ENCODE peak calls at places on chromosomes 13 and 19, in six cellular contexts. R is tibial artery; W is CD8-positive, alpha-beta memory T cell; N is heart right ventricle; T is thoracic aorta; Q is colonic mucosa. B is an unnamed sample.

GRCh38 chr13:34246511-34246910 is 428.6 kb downstream of the RFC3 start:
- DNase-seq in R (no peak), W (no peak), N (no peak), T (no peak), Q (no peak), B (no peak)

GRCh38 chr13:113533441-113533840 is 42.9 kb upstream of the DCUN1D2 start:
- DNase-seq in R (no peak), W (no peak), N (no peak), T (no peak), Q (no peak), B (no peak)

GRCh38 chr19:55492362-55492944 is 4.2 kb downstream of the SSC5D start:
- DNase-seq in R (no peak), W (no peak), N (no peak), T (no peak), Q (no peak), B (no peak)

GRCh38 chr13:24511019-24511823 is 1.4 kb downstream of the PARP4 start:
- DNase-seq in R (no peak), W (peak; percentile 13), N (no peak), T (no peak), Q (peak; percentile 66), B (peak; percentile 78)

GRCh38 chr13:75415720-75416119 is 66.2 kb downstream of the TBC1D4 start:
- DNase-seq in R (no peak), W (no peak), N (no peak), T (no peak), Q (no peak), B (peak; percentile 87)

GRCh38 chr13:61913183-61913582 is 497.5 kb upstream of the PCDH20 start:
- DNase-seq in R (no peak), W (no peak), N (no peak), T (no peak), Q (no peak), B (no peak)

GRCh38 chr13:47291116-47291656 is 394.3 kb upstream of the HTR2A start:
- DNase-seq in R (no peak), W (no peak), N (no peak), T (no peak), Q (no peak), B (no peak)

GRCh38 chr19:42132030-42132628 is at the start of gene POU2F2:
- DNase-seq in R (peak; percentile 56), W (peak; percentile 81), N (peak; percentile 23), T (no peak), Q (peak; percentile 55), B (no peak)

GRCh38 chr19:34482380-34483250 is 1.1 kb downstream of the WTIP start:
- DNase-seq in R (no peak), W (no peak), N (no peak), T (no peak), Q (no peak), B (peak; percentile 32)

GRCh38 chr19:51614789-51615188 is 15.4 kb downstream of the SIGLEC5 start:
- DNase-seq in R (no peak), W (no peak), N (no peak), T (no peak), Q (no peak), B (no peak)

GRCh38 chr13:39836038-39836437 is 180.6 kb downstream of the COG6 start:
- DNase-seq in R (no peak), W (no peak), N (no peak), T (no peak), Q (no peak), B (no peak)

GRCh38 chr13:30743319-30744055 is 8.1 kb downstream of the ALOX5AP start:
- DNase-seq in R (peak; percentile 78), W (no peak), N (no peak), T (peak; percentile 76), Q (peak; percentile 35), B (peak; percentile 98)

GRCh38 chr13:60112771-60113170 is 51.0 kb downstream of the DIAPH3 start:
- DNase-seq in R (no peak), W (no peak), N (no peak), T (no peak), Q (no peak), B (peak; percentile 40)

GRCh38 chr13:77509221-77509620 is 26.3 kb upstream of the SCEL start:
- DNase-seq in R (no peak), W (no peak), N (no peak), T (no peak), Q (no peak), B (peak; percentile 47)

GRCh38 chr19:51367565-51368365 is 1.0 kb downstream of the CLDND2 start:
- DNase-seq in R (peak; percentile 99), W (peak; percentile 92), N (peak; percentile 99), T (peak; percentile 99), Q (peak; percentile 100), B (peak; percentile 98)

GRCh38 chr13:50611117-50611781 is 232.2 kb downstream of the DLEU7 start:
- DNase-seq in R (no peak), W (no peak), N (no peak), T (no peak), Q (no peak), B (no peak)

GRCh38 chr19:53647350-53647749 is 15.6 kb downstream of the DPRX start:
- DNase-seq in R (no peak), W (no peak), N (no peak), T (no peak), Q (no peak), B (no peak)

GRCh38 chr19:53647792-53648191 is 16.0 kb downstream of the DPRX start:
- DNase-seq in R (no peak), W (no peak), N (no peak), T (no peak), Q (no peak), B (no peak)

GRCh38 chr19:53652476-53652875 is 20.7 kb downstream of the DPRX start:
- DNase-seq in R (no peak), W (no peak), N (no peak), T (no peak), Q (no peak), B (no peak)

GRCh38 chr19:53646144-53646543 is 14.3 kb downstream of the DPRX start:
- DNase-seq in R (no peak), W (no peak), N (no peak), T (no peak), Q (no peak), B (no peak)

GRCh38 chr19:53649746-53650593 is 18.2 kb downstream of the DPRX start:
- DNase-seq in R (no peak), W (no peak), N (no peak), T (no peak), Q (no peak), B (no peak)
- H3K4me3 ChIP-seq in R (no peak overlapping the region), W (no peak overlapping the region), N (no peak overlapping the region), T (no peak overlapping the region), Q (no peak overlapping the region), B (no peak overlapping the region)

GRCh38 chr19:1214299-1214861 is 8.8 kb downstream of the STK11 start:
- DNase-seq in R (no peak), W (no peak), N (no peak), T (no peak), Q (no peak), B (no peak)
- H3K4me3 ChIP-seq in R (peak overlapping the region; percentile 10), W (no peak overlapping the region), N (peak overlapping the region; percentile 11), T (peak overlapping the region; percentile 56), Q (no peak overlapping the region), B (no peak overlapping the region)

GRCh38 chr13:46171223-46171622 is 10.8 kb downstream of the LCP1 start:
- DNase-seq in R (no peak), W (no peak), N (no peak), T (no peak), Q (no peak), B (no peak)
- H3K4me3 ChIP-seq in R (no peak overlapping the region), W (peak overlapping the region; percentile 35), N (no peak overlapping the region), T (no peak overlapping the region), Q (no peak overlapping the region), B (no peak overlapping the region)

GRCh38 chr19:18120127-18120526 is 22.5 kb downstream of the MAST3 start:
- DNase-seq in R (no peak), W (no peak), N (no peak), T (no peak), Q (no peak), B (no peak)
- H3K4me3 ChIP-seq in R (no peak overlapping the region), W (peak overlapping the region; percentile 91), N (no peak overlapping the region), T (no peak overlapping the region), Q (no peak overlapping the region), B (no peak overlapping the region)

DNA sequence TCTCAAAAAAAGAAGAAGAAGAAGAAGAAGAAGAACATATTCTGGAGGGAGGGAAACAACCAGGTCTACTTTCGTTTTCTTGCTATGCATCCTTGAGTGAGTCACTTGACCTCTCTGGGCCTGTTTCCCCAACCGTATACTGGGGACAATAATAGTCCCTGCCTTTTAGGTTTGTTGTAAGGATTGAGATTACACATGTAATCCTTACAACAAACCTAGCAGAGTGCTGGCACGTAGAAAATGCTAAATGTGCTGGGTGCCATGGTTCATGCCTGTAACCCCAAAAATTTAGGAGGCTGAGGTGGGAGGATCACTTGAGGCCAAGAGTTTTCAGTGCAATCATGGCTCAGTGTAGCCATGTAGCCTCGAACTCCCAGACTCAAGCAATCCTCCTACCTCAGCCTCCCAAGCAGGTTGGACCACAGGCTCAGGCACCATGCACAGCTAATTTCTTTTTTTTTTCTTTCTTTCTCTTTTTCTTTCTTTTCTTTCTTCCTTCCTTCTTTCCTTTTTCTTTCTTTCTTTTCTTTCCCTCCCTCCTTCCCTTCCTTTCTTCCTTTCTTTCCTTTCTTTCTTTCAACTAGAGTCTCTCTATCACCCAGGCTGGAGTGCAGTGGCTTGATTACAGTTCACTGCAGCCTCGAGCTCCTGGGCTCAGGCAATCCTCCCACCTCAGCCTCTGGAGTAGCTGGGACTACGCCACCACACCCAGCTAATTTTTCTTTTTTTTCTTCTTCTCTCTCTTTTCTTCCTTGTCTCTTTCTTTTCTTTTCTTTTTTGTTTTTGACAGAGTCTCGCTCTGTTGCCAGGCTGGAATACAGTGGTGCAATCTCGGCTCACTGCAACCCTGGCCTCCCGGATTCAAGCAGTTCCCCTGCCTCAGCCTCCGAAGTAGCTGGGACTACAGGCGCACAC is 7.0 kb downstream of the IER2 start:
- DNase-seq in R (no peak), W (no peak), N (no peak), T (no peak), Q (no peak), B (peak; percentile 30)
- H3K4me3 ChIP-seq in R (no peak overlapping the region), W (no peak overlapping the region), N (no peak overlapping the region), T (no peak overlapping the region), Q (no peak overlapping the region), B (no peak overlapping the region)

DNA sequence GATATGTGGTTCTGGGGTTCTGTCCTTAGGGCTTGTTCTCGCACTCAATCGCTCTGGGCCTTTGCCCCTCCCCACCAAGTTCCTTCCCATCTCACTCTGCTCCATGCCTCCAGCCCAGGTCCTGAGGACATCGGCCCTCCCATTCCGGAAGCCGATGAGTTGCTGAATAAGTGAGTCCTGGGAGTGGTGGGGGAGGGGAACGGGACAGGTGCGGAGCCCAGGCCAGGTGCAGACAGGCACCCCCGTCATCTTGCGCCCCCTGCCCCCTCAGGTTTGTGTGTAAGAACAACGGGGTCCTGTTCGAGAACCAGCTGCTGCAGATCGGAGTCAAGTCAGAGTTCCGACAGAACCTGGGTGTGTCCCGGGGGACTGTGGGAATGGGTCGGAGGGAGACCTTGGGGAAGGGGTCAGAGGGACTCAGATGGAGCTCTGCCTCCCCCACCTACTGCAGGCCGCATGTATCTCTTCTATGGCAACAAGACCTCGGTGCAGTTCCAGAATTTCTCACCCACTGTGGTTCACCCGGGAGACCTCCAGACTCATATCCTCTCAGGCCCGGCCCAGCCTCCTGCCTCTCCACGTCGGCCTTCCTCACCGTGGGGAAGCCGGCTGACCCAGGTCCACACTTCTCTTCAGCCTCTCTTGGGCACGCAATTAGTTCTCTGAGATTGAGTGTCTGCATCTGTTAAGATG is 10.1 kb downstream of the FUZ start:
- DNase-seq in R (no peak), W (no peak), N (no peak), T (no peak), Q (no peak), B (no peak)
- H3K4me3 ChIP-seq in R (no peak overlapping the region), W (no peak overlapping the region), N (peak overlapping the region; percentile 49), T (no peak overlapping the region), Q (no peak overlapping the region), B (no peak overlapping the region)

GRCh38 chr13:99285432-99286182 is 21.6 kb downstream of the GPR183 start:
- DNase-seq in R (no peak), W (no peak), N (peak; percentile 44), T (no peak), Q (peak; percentile 45), B (no peak)
- H3K4me3 ChIP-seq in R (no peak overlapping the region), W (no peak overlapping the region), N (no peak overlapping the region), T (no peak overlapping the region), Q (no peak overlapping the region), B (no peak overlapping the region)

B was measured in fibroblast of the aortic adventitia.